ENCODE peak calls at places on chromosomes 5 and 9, in six cellular contexts. V is pancreas, U is transverse colon, A is mucosa of descending colon, O is adrenal gland, C is H1. I is an unnamed sample. For H3K4me1, the result is how much of the 10 kb centered on the place peaks cover.

GRCh38 chr9:98373622-98374021 is 118.2 kb upstream of the TBC1D2 start:
- DNase-seq in O (no peak), A (no peak), V (no peak), U (no peak), C (no peak), I (no peak)

GRCh38 chr5:93620487-93621339 is 37.7 kb downstream of the NR2F1 start:
- DNase-seq in C (peak), V (peak), A (peak), O (peak), U (peak), I (peak)

GRCh38 chr5:66554211-66554610 is 42.0 kb upstream of the MAST4 start:
- DNase-seq in O (no peak), C (no peak), V (no peak), U (peak), A (no peak), I (no peak)

GRCh38 chr5:7705261-7705660 is 145.7 kb downstream of the CFAP90 start:
- DNase-seq in U (no peak), C (no peak), A (no peak), V (no peak), O (no peak), I (no peak)

GRCh38 chr9:112850840-112851239 is 39.8 kb downstream of the SLC46A2 start:
- DNase-seq in U (no peak), C (no peak), A (no peak), O (no peak), V (no peak), I (no peak)

GRCh38 chr5:134568761-134569725 is 43.6 kb downstream of the JADE2 start:
- DNase-seq in O (peak), C (no peak), V (peak), U (peak), A (peak), I (peak)

GRCh38 chr9:82031538-82032280 is 43.1 kb downstream of the SPATA31D1 start:
- DNase-seq in O (peak), U (no peak), V (no peak), A (no peak), C (no peak), I (peak)

GRCh38 chr5:120873083-120873482 is 409.0 kb downstream of the PRR16 start:
- DNase-seq in V (no peak), U (no peak), A (no peak), O (no peak), C (no peak), I (no peak)

GRCh38 chr9:7212101-7212500 is 454.3 kb downstream of the KDM4C start:
- DNase-seq in V (no peak), C (no peak), O (no peak), A (no peak), U (no peak), I (no peak)

GRCh38 chr5:81093536-81094196 is 133.5 kb downstream of the RASGRF2 start:
- DNase-seq in A (no peak), O (no peak), C (no peak), U (no peak), V (no peak), I (no peak)

GRCh38 chr5:4229414-4229813 is 633.8 kb downstream of the IRX1 start:
- DNase-seq in O (no peak), A (no peak), V (no peak), C (no peak), U (no peak), I (no peak)

GRCh38 chr5:60945760-60946253 is 802 bp downstream of the NDUFAF2 start:
- DNase-seq in V (peak), C (no peak), O (peak), U (no peak), A (peak), I (no peak)

GRCh38 chr9:133131506-133131905 is 10.5 kb upstream of the RALGDS start:
- DNase-seq in U (no peak), C (no peak), A (no peak), V (no peak), O (peak), I (no peak)
- H3K4me1 ChIP-seq in U (under half), C (under half), A (half or more), V (under half), O (half or more), I (half or more)

DNA sequence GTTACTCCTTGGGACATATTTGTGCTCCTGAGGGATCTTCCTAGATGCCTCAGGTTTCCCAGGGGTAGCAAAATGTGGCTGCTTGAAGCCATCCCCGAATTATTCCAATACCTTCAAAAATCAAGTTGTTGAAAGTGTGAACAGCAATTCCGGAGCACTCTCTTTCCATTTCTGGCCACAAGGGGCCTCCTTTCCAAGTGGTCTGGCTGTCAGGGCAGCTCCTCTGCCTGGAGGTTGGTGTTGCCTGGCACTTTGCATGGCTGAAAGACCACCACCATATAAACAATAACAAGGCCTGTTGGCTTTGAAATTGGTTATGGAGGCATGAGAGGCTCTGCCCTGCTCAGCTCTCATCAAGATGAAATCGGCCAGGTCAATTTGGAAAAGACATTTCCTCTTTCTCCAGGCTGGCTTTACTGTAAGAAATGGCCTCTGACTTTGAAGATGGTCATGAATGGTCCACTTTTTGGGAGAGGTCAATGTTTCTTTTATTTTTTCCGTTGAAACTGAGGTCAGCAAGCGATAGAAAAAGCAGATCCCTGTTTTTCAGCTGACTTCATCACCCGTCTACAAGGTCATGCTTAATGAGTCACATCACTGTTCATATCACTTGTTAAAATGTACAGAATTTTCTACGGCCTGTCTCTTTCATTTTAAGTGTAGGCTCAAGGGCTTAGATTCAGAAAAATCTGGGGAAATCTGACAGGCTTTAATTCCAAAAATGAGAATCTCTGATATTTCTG is 481.1 kb upstream of the ZNF608 start:
- DNase-seq in U (peak), O (no peak), C (peak), V (no peak), A (no peak), I (peak)
- TF ChIP-seq CTCF in U (peak), O (no peak), C (peak), V (no peak), A (no peak), I (peak)

DNA sequence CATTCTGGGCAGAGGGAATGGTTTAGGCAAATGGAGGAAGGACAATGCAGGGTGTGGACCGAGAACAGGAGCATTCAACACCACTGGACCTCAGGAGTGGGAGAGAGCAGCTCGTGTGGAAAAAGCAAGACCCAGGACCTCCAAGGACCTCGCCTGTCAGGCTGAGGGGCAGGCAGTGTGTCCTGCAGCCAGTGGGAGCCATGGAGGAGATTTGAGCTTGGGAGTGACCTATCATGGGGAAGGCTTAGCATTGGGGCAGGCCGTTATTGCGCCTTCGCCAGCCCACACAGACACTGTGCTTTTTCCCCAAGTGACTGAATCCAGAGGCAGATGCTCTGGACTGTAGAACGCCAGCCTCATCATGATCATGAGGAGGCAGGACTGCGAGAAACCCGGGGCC is 3.2 kb downstream of the CDHR2 start:
- DNase-seq in V (no peak), C (no peak), A (no peak), O (no peak), U (no peak), I (no peak)
- H3K4me1 ChIP-seq in V (under half), C (under half), A (under half), O (under half), U (under half), I (under half)

GRCh38 chr9:120383611-120383998 is 196.4 kb downstream of the CDK5RAP2 start:
- DNase-seq in U (no peak), A (no peak), V (peak), O (no peak), C (no peak), I (no peak)
- TF ChIP-seq CTCF in U (no peak), A (no peak), V (no peak), O (no peak), C (no peak), I (no peak)